ENCODE peak calls at places on chromosome 20, in four cellular contexts. D is cardiac fibroblast, T is GM23338, A is RPMI7951. Z is an unnamed sample.

GRCh38 chr20:49853640-49854039 is 41.0 kb downstream of the SLC9A8 start:
- DNase-seq in D (peak), T (peak), A (peak), Z (no peak)

GRCh38 chr20:8720089-8720488 is 348.8 kb upstream of the PLCB4 start:
- DNase-seq in D (peak), T (no peak), A (no peak), Z (no peak)

GRCh38 chr20:37323985-37324384 is 22.0 kb upstream of the SRC start:
- DNase-seq in D (peak), T (no peak), A (no peak), Z (no peak)

GRCh38 chr20:10659651-10660601 is 13.9 kb downstream of the JAG1 start:
- DNase-seq in D (no peak), T (peak), A (no peak), Z (no peak)

GRCh38 chr20:57222631-57222950 is 43.9 kb downstream of the BMP7 start:
- DNase-seq in D (no peak), T (no peak), A (peak), Z (no peak)

GRCh38 chr20:59472059-59472458 is 132.3 kb upstream of the PHACTR3 start:
- DNase-seq in D (no peak), T (peak), A (no peak), Z (no peak)

GRCh38 chr20:56358070-56358469 is 704 bp upstream of the FAM210B start:
- DNase-seq in D (no peak), T (no peak), A (peak), Z (no peak)

GRCh38 chr20:24395151-24395550 is 74.3 kb upstream of the SYNDIG1 start:
- DNase-seq in D (no peak), T (no peak), A (no peak), Z (no peak)

GRCh38 chr20:35145141-35145564 is 2.0 kb downstream of the EDEM2 start:
- DNase-seq in D (peak), T (peak), A (peak), Z (no peak)

GRCh38 chr20:53157443-53158408 is 185.6 kb downstream of the TSHZ2 start:
- DNase-seq in D (peak), T (peak), A (peak), Z (no peak)

GRCh38 chr20:8216375-8217200 is 84.5 kb downstream of the PLCB1 start:
- DNase-seq in D (no peak), T (no peak), A (no peak), Z (no peak)

GRCh38 chr20:48957053-48957481 is 35.6 kb downstream of the ARFGEF2 start:
- DNase-seq in D (no peak), T (no peak), A (peak), Z (no peak)

GRCh38 chr20:30892704-30893345 is 364.6 kb upstream of the DEFB115 start:
- DNase-seq in D (peak), T (peak), A (no peak), Z (no peak)

GRCh38 chr20:62363920-62364851 is 2.9 kb downstream of the LAMA5 start:
- DNase-seq in D (peak), T (peak), A (peak), Z (no peak)

GRCh38 chr20:33443006-33443511 is 504 bp downstream of the SNTA1 start:
- DNase-seq in D (no peak), T (peak), A (no peak), Z (no peak)

GRCh38 chr20:17345321-17345720 is 118.5 kb downstream of the PCSK2 start:
- DNase-seq in D (no peak), T (no peak), A (no peak), Z (no peak)

GRCh38 chr20:62558779-62559178 is 83.0 kb upstream of the GATA5 start:
- DNase-seq in D (no peak), T (peak), A (peak), Z (no peak)

GRCh38 chr20:53693265-53693871 is 99.7 kb upstream of the ZNF217 start:
- DNase-seq in D (no peak), T (no peak), A (no peak), Z (no peak)

GRCh38 chr20:50729925-50730764 is 1.2 kb upstream of the PARD6B start:
- DNase-seq in D (no peak), T (peak), A (peak), Z (no peak)

GRCh38 chr20:21498646-21499045 is 15.2 kb downstream of the NKX2-2 start:
- DNase-seq in D (no peak), T (no peak), A (no peak), Z (no peak)

GRCh38 chr20:38196592-38196991 is 31.5 kb upstream of the TGM2 start:
- DNase-seq in D (peak), T (no peak), A (peak), Z (peak)

Z was measured in tibial nerve.